ENCODE peak calls at places on chromosome 16, in four cellular contexts. O is endothelial cell, V is WTC11, Q is brain microvascular endothelial cell. J is an unnamed sample.

GRCh38 chr16:16982614-16983013 is 488.1 kb downstream of the XYLT1 start:
- DNase-seq in O (no peak), V (no peak), Q (no peak), J (no peak)

GRCh38 chr16:56351481-56351880 is 73.9 kb downstream of the AMFR start:
- DNase-seq in O (no peak), V (peak), Q (no peak), J (no peak)

GRCh38 chr16:17265177-17265576 is 205.6 kb downstream of the XYLT1 start:
- DNase-seq in O (no peak), V (no peak), Q (no peak), J (no peak)

GRCh38 chr16:53131363-53132071 is 76.7 kb downstream of the CHD9 start:
- DNase-seq in O (peak), V (peak), Q (no peak), J (no peak)

GRCh38 chr16:31451681-31452351 is 7.5 kb upstream of the ARMC5 start:
- DNase-seq in O (peak), V (peak), Q (peak), J (peak)

GRCh38 chr16:51276335-51276734 is 125.3 kb upstream of the SALL1 start:
- DNase-seq in O (no peak), V (no peak), Q (no peak), J (no peak)

GRCh38 chr16:165218-165538 is 600 bp upstream of the HBM start:
- DNase-seq in O (no peak), V (no peak), Q (no peak), J (no peak)

GRCh38 chr16:17836868-17837602 is 366.3 kb upstream of the XYLT1 start:
- DNase-seq in O (no peak), V (peak), Q (peak), J (peak)

GRCh38 chr16:88428616-88429386 is 24.3 kb upstream of the ZFPM1 start:
- DNase-seq in O (no peak), V (no peak), Q (no peak), J (no peak)
- TF ChIP-seq CTCF in O (no peak), V (peak), Q (peak), J (no peak)

GRCh38 chr16:85481206-85481605 is 131.9 kb upstream of the GSE1 start:
- DNase-seq in O (no peak), V (no peak), Q (no peak), J (no peak)

GRCh38 chr16:85481738-85482137 is 131.4 kb upstream of the GSE1 start:
- DNase-seq in O (no peak), V (no peak), Q (no peak), J (no peak)

GRCh38 chr16:85480727-85481101 is 132.4 kb upstream of the GSE1 start:
- DNase-seq in O (no peak), V (no peak), Q (no peak), J (no peak)

GRCh38 chr16:85477801-85478363 is 135.2 kb upstream of the GSE1 start:
- DNase-seq in O (no peak), V (no peak), Q (no peak), J (no peak)

GRCh38 chr16:85479972-85480726 is 133.0 kb upstream of the GSE1 start:
- DNase-seq in O (no peak), V (peak), Q (no peak), J (no peak)
- TF ChIP-seq CTCF in O (no peak), V (no peak), Q (peak), J (peak)

GRCh38 chr16:82002831-82003230 is 8.4 kb downstream of the SDR42E1 start:
- DNase-seq in O (no peak), V (no peak), Q (no peak), J (no peak)

GRCh38 chr16:81994485-81994884 is 16.8 kb downstream of the SDR42E1 start:
- DNase-seq in O (no peak), V (peak), Q (no peak), J (no peak)

GRCh38 chr16:81995651-81996050 is 15.6 kb downstream of the SDR42E1 start:
- DNase-seq in O (no peak), V (no peak), Q (no peak), J (no peak)

GRCh38 chr16:81997738-81998137 is 13.5 kb downstream of the SDR42E1 start:
- DNase-seq in O (no peak), V (no peak), Q (peak), J (peak)

DNA sequence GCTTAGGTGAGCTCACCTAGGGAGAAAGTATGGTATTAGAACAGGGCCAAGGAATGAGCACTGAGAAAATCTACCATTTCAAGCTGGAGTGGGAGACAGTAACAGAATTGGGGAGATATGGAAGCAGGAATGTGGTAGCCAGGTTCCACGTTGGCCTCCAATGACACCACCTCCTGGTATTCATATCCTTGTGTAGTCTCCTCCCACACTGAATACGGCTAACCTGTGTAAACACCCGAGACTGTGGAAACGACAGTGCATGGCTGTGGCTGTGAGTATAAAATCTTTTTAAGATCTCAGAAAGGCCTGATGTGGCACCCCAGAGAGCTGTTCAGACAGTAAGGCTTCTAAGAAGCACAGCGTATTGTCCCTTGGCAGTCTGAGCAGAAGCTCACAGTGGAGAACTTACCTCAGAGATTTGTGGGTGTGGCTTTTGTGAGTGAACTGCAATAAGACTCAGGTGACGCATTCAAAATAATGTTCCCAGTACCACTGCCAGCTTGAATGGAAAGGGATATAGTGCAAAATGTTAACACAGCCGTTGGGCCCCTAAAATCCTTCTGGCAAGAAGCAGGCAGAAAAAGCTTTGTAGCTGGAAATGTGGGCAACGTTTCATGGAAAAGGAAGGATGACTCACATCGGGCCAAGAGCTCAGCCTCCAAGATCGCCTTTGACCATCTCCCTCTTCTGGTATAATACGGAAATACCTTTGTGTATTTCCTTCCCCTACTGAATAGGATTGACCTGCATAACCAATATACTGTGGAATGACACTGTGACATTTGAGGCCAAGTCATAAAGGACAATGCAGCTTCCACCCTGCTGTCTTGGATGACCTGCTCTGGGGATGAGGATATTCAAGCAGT is 14.4 kb downstream of the SDR42E1 start:
- DNase-seq in O (no peak), V (no peak), Q (peak), J (no peak)
- TF ChIP-seq CTCF in O (peak), V (no peak), Q (peak), J (no peak)

GRCh38 chr16:87376660-87377059 is 6.9 kb downstream of the FBXO31 start:
- DNase-seq in O (no peak), V (no peak), Q (no peak), J (no peak)
- TF ChIP-seq CTCF in O (no peak), V (no peak), Q (no peak), J (no peak)

GRCh38 chr16:19177111-19177747 is 9.2 kb downstream of the SYT17 start:
- DNase-seq in O (no peak), V (no peak), Q (no peak), J (no peak)
- TF ChIP-seq CTCF in O (no peak), V (no peak), Q (no peak), J (no peak)

DNA sequence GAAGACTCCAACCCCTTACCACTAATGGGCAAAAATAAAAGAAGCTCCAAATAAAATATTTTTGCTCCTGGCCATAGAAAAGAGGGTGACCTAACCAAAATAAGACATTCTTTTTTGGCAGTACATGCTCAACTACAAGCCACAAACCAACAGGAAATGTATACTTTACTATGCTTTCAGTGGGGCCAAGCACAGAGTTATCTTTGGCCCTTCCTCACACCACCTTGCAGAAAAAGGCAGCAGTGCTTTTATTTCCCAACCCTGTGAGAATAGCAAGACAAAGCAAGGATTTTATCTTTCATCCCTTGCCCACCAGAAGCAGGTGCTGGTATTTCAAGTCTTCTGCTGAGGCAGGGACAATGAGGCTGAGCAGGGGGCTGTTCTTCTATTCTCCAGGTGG is 1493.1 kb downstream of the CDH11 start:
- DNase-seq in O (no peak), V (no peak), Q (no peak), J (no peak)
- TF ChIP-seq CTCF in O (no peak), V (no peak), Q (no peak), J (no peak)

J was measured in AG04450.